ENCODE peak calls at places on chromosomes 2 and 18, in five cellular contexts. R, O, E, P and X are unnamed samples.

GRCh38 chr2:45889053-45889452 is 237.6 kb downstream of the PRKCE start:
- DNase-seq in R (no peak), O (peak), E (no peak), P (no peak), X (no peak)

GRCh38 chr2:128276878-128277675 is 41.6 kb downstream of the HS6ST1 start:
- DNase-seq in R (peak), O (no peak), E (no peak), P (peak), X (no peak)

GRCh38 chr2:233832869-233833812 is 21.2 kb downstream of the HJURP start:
- DNase-seq in R (peak), O (peak), E (peak), P (no peak), X (no peak)

GRCh38 chr18:9337875-9338274 is 3.3 kb downstream of the TWSG1 start:
- DNase-seq in R (no peak), O (peak), E (peak), P (no peak), X (peak)

GRCh38 chr2:120224735-120225548 is 1.7 kb upstream of the TMEM185B start:
- DNase-seq in R (no peak), O (no peak), E (no peak), P (no peak), X (no peak)

GRCh38 chr2:1781291-1782080 is 37.2 kb upstream of the PXDN start:
- DNase-seq in R (no peak), O (no peak), E (no peak), P (no peak), X (no peak)

GRCh38 chr18:76491436-76491800 is 3.6 kb downstream of the ZNF516 start:
- DNase-seq in R (peak), O (peak), E (no peak), P (no peak), X (peak)

GRCh38 chr2:126729896-126730295 is 73.9 kb downstream of the GYPC start:
- DNase-seq in R (no peak), O (no peak), E (no peak), P (no peak), X (no peak)

GRCh38 chr18:31245820-31246219 is 72.1 kb upstream of the DSG1 start:
- DNase-seq in R (no peak), O (no peak), E (peak), P (no peak), X (no peak)

GRCh38 chr2:134800341-134800740 is 38.1 kb upstream of the ACMSD start:
- DNase-seq in R (no peak), O (no peak), E (no peak), P (no peak), X (no peak)

GRCh38 chr2:55922488-55922887 is 1.1 kb downstream of the EFEMP1 start:
- DNase-seq in R (no peak), O (peak), E (no peak), P (no peak), X (no peak)

GRCh38 chr2:55926974-55927373 is 3.4 kb upstream of the EFEMP1 start:
- DNase-seq in R (no peak), O (no peak), E (no peak), P (no peak), X (no peak)

GRCh38 chr2:55923091-55923977 is at the start of gene EFEMP1:
- DNase-seq in R (peak), O (peak), E (peak), P (no peak), X (peak)

GRCh38 chr2:55926246-55926645 is 2.7 kb upstream of the EFEMP1 start:
- DNase-seq in R (no peak), O (no peak), E (no peak), P (no peak), X (no peak)

DNA sequence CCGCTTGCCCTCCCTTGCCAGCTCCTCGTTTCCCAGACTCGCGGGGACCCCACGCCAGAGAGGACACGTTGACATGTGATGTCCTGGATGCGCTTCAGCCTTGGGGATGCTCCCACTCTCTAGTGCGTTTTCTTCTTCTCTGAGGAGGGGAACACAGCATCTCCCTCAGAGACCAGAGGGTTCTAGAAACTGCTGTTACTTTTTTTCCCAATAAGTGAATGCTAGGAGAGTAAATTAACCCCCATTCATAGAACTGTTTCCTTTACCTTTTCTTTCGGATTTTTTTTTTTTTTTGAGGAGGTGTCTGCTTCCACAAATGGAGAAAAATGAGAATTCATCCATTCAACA is 370 bp upstream of the EFEMP1 start:
- DNase-seq in R (no peak), O (no peak), E (no peak), P (no peak), X (no peak)
- H3K4me3 ChIP-seq in R (peak), O (peak), E (peak), P (peak), X (peak)

GRCh38 chr18:66124394-66124793 is 373.6 kb downstream of the CDH7 start:
- DNase-seq in R (no peak), O (no peak), E (peak), P (no peak), X (no peak)
- TF ChIP-seq CTCF in R (no peak), O (no peak), E (peak), P (no peak), X (no peak)

DNA sequence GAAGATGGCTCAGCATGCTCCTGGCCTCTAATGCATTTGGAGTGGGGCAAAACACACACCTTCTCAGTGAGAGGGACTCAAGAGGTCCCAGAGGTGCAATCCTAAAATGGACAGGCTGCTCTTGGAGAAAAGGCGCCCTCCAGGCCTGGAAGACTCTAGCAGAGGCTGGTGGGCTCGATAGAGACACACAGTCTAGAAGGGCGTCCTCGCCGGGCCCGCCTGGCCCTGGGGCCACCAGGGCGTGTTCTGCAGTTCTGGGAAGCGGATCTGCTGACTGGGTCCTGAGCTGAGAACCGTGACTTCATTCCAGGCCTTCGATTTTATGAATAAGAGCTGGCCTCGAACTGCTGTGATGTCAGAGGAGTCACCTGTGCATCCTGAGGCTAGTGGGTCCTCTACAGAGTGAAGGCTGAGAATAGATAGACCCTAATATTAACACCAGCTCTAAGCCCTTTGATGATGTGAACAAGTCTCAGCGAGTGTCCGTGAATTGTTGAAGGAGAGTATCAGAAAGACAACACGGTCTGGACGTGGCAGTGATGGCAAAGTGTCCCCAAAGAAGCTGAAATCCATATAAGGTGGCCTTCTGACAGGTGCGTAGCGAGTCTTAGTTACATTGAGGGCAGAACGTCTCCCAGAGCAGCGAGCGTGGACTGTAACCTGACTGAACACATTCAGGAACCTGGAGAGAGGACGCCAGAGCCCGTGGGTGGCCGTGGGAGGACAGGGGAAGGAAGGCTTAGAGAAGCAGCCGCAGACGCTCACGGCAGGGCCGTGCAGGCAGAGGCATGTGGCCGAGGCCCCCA is 136.9 kb downstream of the PTGR3 start:
- DNase-seq in R (no peak), O (no peak), E (no peak), P (no peak), X (no peak)
- H3K4me3 ChIP-seq in R (no peak), O (no peak), E (peak), P (no peak), X (no peak)

GRCh38 chr18:51197661-51198424 is at the start of gene MEX3C:
- DNase-seq in R (peak), O (peak), E (peak), P (peak), X (peak)
- TF ChIP-seq CTCF in R (no peak), O (peak), E (no peak), P (peak), X (peak)